ENCODE peak calls at places on chromosomes 12 and 14, in nine cellular contexts. X is transverse colon; S is CD8-positive, alpha-beta T cell; B is heart right ventricle; M is tibial artery; Z is PC-3; H is esophagus muscularis mucosa; W is DND-41; L is ascending aorta. E is an unnamed sample.

GRCh38 chr12:41970744-41971143 is 173.9 kb downstream of the GXYLT1 start:
- DNase-seq in X (no peak), S (no peak), B (no peak), M (no peak), Z (no peak), H (no peak), W (no peak), L (no peak), E (no peak)

GRCh38 chr12:54206807-54207206 is 18.0 kb upstream of the SMUG1 start:
- DNase-seq in X (no peak), S (no peak), B (no peak), M (no peak), Z (no peak), H (no peak), W (no peak), L (no peak), E (no peak)

GRCh38 chr12:85519163-85519562 is 239.1 kb downstream of the ALX1 start:
- DNase-seq in X (no peak), S (no peak), B (no peak), M (no peak), Z (no peak), H (no peak), W (no peak), L (no peak), E (no peak)

GRCh38 chr12:49219417-49220026 is 30.6 kb upstream of the TUBA1A start:
- DNase-seq in X (no peak), S (no peak), B (no peak), M (peak; percentile 5), Z (no peak), H (no peak), W (no peak), L (no peak), E (no peak)

GRCh38 chr12:56128669-56129209 is 672 bp downstream of the ESYT1 start:
- DNase-seq in X (peak; percentile 36), S (no peak), B (peak; percentile 28), M (peak; percentile 79), Z (no peak), H (no peak), W (no peak), L (no peak), E (no peak)

GRCh38 chr12:77031745-77032144 is 33.6 kb downstream of the E2F7 start:
- DNase-seq in X (no peak), S (no peak), B (no peak), M (no peak), Z (no peak), H (no peak), W (no peak), L (no peak), E (no peak)

GRCh38 chr12:49548822-49549648 is 10.2 kb downstream of the KCNH3 start:
- DNase-seq in X (peak; percentile 17), S (peak; percentile 51), B (peak; percentile 54), M (no peak), Z (no peak), H (no peak), W (no peak), L (no peak), E (no peak)

GRCh38 chr12:4423528-4424195 is 22.0 kb downstream of the FGF6 start:
- DNase-seq in X (no peak), S (no peak), B (no peak), M (no peak), Z (no peak), H (no peak), W (no peak), L (no peak), E (no peak)

GRCh38 chr12:58313091-58313855 is 371.9 kb downstream of the ATP23 start:
- DNase-seq in X (no peak), S (no peak), B (no peak), M (no peak), Z (peak; percentile 37), H (no peak), W (no peak), L (no peak), E (no peak)

GRCh38 chr12:28253175-28253641 is 63.0 kb downstream of the CCDC91 start:
- DNase-seq in X (no peak), S (no peak), B (no peak), M (no peak), Z (peak; percentile 61), H (no peak), W (no peak), L (no peak), E (no peak)

GRCh38 chr12:6383572-6384498 is at the start of gene LTBR:
- DNase-seq in X (peak; percentile 96), S (no peak), B (peak; percentile 98), M (peak; percentile 99), Z (peak; percentile 87), H (peak; percentile 98), W (no peak), L (peak; percentile 78), E (peak; percentile 96)

GRCh38 chr12:56193025-56193578 is 3.8 kb upstream of the SMARCC2 start:
- DNase-seq in X (peak; percentile 84), S (peak; percentile 76), B (no peak), M (peak; percentile 78), Z (peak; percentile 96), H (no peak), W (peak; percentile 83), L (peak; percentile 19), E (peak; percentile 85)

GRCh38 chr12:12684375-12685106 is 11.4 kb downstream of the GPR19 start:
- DNase-seq in X (no peak), S (no peak), B (no peak), M (no peak), Z (peak; percentile 22), H (no peak), W (peak; percentile 72), L (no peak), E (no peak)

GRCh38 chr12:3727877-3728632 is 24.9 kb downstream of the CRACR2A start:
- DNase-seq in X (no peak), S (peak; percentile 29), B (no peak), M (no peak), Z (no peak), H (no peak), W (peak; percentile 87), L (no peak), E (no peak)

GRCh38 chr12:49058366-49059062 is 2.1 kb downstream of the KMT2D start:
- DNase-seq in X (no peak), S (no peak), B (no peak), M (no peak), Z (no peak), H (no peak), W (no peak), L (no peak), E (no peak)

GRCh38 chr12:47757840-47758583 is 668 bp downstream of the RAPGEF3 start:
- DNase-seq in X (peak; percentile 14), S (no peak), B (peak; percentile 57), M (no peak), Z (no peak), H (no peak), W (peak; percentile 27), L (no peak), E (no peak)

GRCh38 chr14:100534528-100535286 is 52.5 kb downstream of the BEGAIN start:
- DNase-seq in X (peak; percentile 6), S (no peak), B (no peak), M (no peak), Z (no peak), H (peak; percentile 66), W (peak; percentile 77), L (no peak), E (no peak)

GRCh38 chr12:84661732-84662326 is 250.8 kb downstream of the SLC6A15 start:
- DNase-seq in X (no peak), S (no peak), B (no peak), M (no peak), Z (peak; percentile 55), H (no peak), W (no peak), L (no peak), E (no peak)

GRCh38 chr14:94946244-94946643 is 176.3 kb upstream of the GSC start:
- DNase-seq in X (no peak), S (no peak), B (no peak), M (no peak), Z (no peak), H (no peak), W (peak; percentile 69), L (no peak), E (no peak)
- H3K27ac ChIP-seq in X (no peak overlapping the region), S (peak overlapping the region; percentile 63), B (no peak overlapping the region), M (no peak overlapping the region), Z (no peak overlapping the region), H (no peak overlapping the region), W (peak overlapping the region; percentile 68), L (no peak overlapping the region), E (no peak overlapping the region)

DNA sequence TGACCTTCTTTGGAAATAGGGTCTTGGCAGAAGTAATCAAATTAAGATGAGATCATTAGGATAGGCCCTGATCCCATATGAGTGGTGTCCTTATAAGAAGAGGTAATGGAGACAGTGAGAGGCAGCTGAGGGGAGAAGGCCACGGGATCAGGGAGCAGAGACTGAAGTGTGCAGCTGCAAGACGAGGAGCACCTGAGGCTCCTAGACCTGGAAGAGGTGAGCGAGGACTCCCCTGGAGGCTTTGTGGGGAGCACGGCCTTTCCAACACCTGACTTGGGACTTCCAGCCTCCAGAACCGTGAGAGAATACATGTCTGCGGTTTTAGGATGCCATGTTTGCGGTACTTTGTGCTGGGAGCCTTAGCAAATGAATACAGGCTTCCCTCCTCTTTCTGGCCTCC is 37.5 kb downstream of the LRTM2 start:
- DNase-seq in X (no peak), S (no peak), B (no peak), M (no peak), Z (no peak), H (no peak), W (no peak), L (no peak), E (no peak)
- H3K9me3 ChIP-seq in X (no peaks in the 10 kb centered on the region), S (no peaks in the 10 kb centered on the region), B (peaks cover 4% of the 10 kb centered on the region), M (peaks cover 12% of the 10 kb centered on the region), Z (peaks cover 5% of the 10 kb centered on the region), H (peaks cover 19% of the 10 kb centered on the region), W (peaks cover 21% of the 10 kb centered on the region), L (peaks cover 11% of the 10 kb centered on the region), E (peaks cover 26% of the 10 kb centered on the region)

DNA sequence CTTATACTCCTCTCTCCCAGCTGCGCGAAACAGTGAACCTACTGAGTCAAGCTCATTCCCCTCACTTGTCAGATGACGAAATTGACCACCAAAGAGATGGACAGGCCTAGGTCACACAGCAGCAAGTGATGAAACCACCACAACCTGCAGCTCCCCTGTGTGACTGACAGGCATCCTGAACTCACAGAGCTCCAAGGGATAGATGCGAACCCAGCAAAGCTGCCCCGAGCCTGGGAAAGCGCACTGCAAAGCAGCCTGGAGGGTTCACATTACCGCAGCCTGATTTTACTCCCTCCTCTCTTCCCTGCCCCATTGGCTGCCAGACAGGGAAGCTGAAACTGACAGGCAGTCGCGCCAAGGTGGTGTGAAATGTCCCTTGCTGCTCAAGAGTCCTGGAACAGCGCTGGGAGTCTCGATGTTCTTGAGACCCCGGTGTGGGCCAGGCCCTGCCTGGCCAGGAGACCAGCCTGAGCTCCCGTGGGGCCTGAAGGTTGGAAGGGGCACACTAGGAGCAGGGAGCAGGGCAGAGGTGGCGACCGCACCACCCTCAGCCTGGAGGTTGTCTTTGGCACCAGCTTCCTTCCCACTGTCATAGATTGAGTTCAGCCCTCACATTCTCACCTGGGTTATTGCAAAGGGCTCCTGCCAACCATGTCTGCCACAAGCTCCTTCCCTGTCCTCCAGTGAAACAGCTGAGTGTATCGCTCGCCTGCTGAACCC is 36.3 kb downstream of the SNRNP35 start:
- DNase-seq in X (no peak), S (no peak), B (no peak), M (no peak), Z (no peak), H (no peak), W (no peak), L (no peak), E (no peak)
- H3K27ac ChIP-seq in X (no peak overlapping the region), S (no peak overlapping the region), B (peak overlapping the region; percentile 70), M (no peak overlapping the region), Z (no peak overlapping the region), H (no peak overlapping the region), W (no peak overlapping the region), L (no peak overlapping the region), E (no peak overlapping the region)

DNA sequence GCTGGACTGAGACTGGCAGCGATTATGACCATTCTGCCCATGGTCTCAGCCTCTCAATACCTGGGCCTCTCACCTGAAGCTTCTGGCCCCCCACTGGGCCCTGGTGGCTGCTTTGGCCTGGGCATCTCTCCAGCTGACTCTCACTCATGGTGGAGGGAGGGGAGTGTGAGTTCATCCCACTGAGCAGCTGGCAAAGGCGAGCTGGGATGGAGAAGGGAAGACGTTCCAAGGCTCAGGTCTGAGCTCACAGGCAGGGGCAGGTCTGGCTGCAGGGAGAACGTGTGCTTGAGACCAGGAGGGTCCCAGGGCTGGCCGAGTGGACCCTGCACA is 103.5 kb downstream of the TMEM121 start:
- DNase-seq in X (no peak), S (no peak), B (no peak), M (no peak), Z (no peak), H (no peak), W (no peak), L (no peak), E (no peak)
- H3K9me3 ChIP-seq in X (peaks cover 4% of the 10 kb centered on the region), S (no peaks in the 10 kb centered on the region), B (no peaks in the 10 kb centered on the region), M (no peaks in the 10 kb centered on the region), Z (no peaks in the 10 kb centered on the region), H (no peaks in the 10 kb centered on the region), W (no peaks in the 10 kb centered on the region), L (no peaks in the 10 kb centered on the region), E (peaks cover 5% of the 10 kb centered on the region)